ENCODE peak calls at places on chromosomes 7 and 10, in nine cellular contexts. C is Ammon's horn; V is fibroblast of pulmonary artery; G is stimulated activated CD4-positive, alpha-beta T cell treated with anti-CD3 and anti-CD28 coated beads, TNF-alpha, amount 100 ng/mL, for 24 hours; Q is neural crest cell; I is NB4; Y is activated CD4-positive, CD25-positive, alpha-beta regulatory T cell treated with anti-CD3 and anti-CD28 coated beads, Interleukin-2, amount 50 U/mL, for 72 hours; U is naive thymus-derived CD8-positive, alpha-beta T cell; F is M059J. J is an unnamed sample.
A peak's percentile ranks its signal among the peaks of the same experiment; 100 is the strongest.

GRCh38 chr10:99232357-99232999 is 3.2 kb downstream of the HPSE2 start:
- DNase-seq in C (peak; percentile 5), V (no peak), G (no peak), Q (peak; percentile 16), I (peak; percentile 5), Y (no peak), U (no peak), F (peak; percentile 20), J (peak; percentile 15)

GRCh38 chr10:2908851-2909630 is 158.3 kb upstream of the PFKP start:
- DNase-seq in C (no peak), V (no peak), G (peak; percentile 29), Q (no peak), I (peak; percentile 91), Y (no peak), U (no peak), F (no peak), J (no peak)

GRCh38 chr10:29257106-29257783 is 31.6 kb upstream of the LYZL1 start:
- DNase-seq in C (no peak), V (peak; percentile 94), G (no peak), Q (no peak), I (peak; percentile 93), Y (no peak), U (no peak), F (peak; percentile 83), J (no peak)

GRCh38 chr7:151008511-151009323 is 15.6 kb downstream of the ATG9B start:
- DNase-seq in C (no peak), V (peak; percentile 60), G (peak; percentile 85), Q (no peak), I (peak; percentile 82), Y (peak; percentile 87), U (peak; percentile 71), F (no peak), J (peak; percentile 76)

GRCh38 chr10:78450807-78451485 is 417.3 kb downstream of the RPS24 start:
- DNase-seq in C (no peak), V (no peak), G (no peak), Q (no peak), I (no peak), Y (no peak), U (no peak), F (no peak), J (no peak)

GRCh38 chr7:107937514-107937913 is 46.5 kb downstream of the DLD start:
- DNase-seq in C (no peak), V (no peak), G (no peak), Q (no peak), I (no peak), Y (no peak), U (no peak), F (no peak), J (no peak)

GRCh38 chr10:4941540-4942330 is 21.5 kb upstream of the AKR1C1 start:
- DNase-seq in C (no peak), V (peak; percentile 18), G (no peak), Q (no peak), I (no peak), Y (no peak), U (no peak), F (peak; percentile 16), J (no peak)

GRCh38 chr7:99949645-99950228 is 20.3 kb upstream of the GJC3 start:
- DNase-seq in C (no peak), V (peak; percentile 40), G (no peak), Q (no peak), I (peak; percentile 22), Y (no peak), U (no peak), F (no peak), J (peak; percentile 22)

GRCh38 chr7:95781967-95782586 is 9.7 kb downstream of the DYNC1I1 start:
- DNase-seq in C (no peak), V (no peak), G (no peak), Q (no peak), I (no peak), Y (no peak), U (no peak), F (peak; percentile 13), J (no peak)

GRCh38 chr10:5971315-5971832 is 6.0 kb downstream of the IL15RA start:
- DNase-seq in C (no peak), V (peak; percentile 53), G (no peak), Q (no peak), I (peak; percentile 18), Y (no peak), U (no peak), F (peak; percentile 45), J (no peak)

GRCh38 chr7:148142660-148143248 is 447.8 kb upstream of the C7orf33 start:
- DNase-seq in C (peak; percentile 61), V (peak; percentile 68), G (no peak), Q (peak; percentile 25), I (peak; percentile 62), Y (no peak), U (no peak), F (peak; percentile 2), J (peak; percentile 72)

GRCh38 chr10:80484677-80485409 is 30.7 kb downstream of the TSPAN14 start:
- DNase-seq in C (no peak), V (no peak), G (no peak), Q (no peak), I (no peak), Y (no peak), U (no peak), F (no peak), J (no peak)

GRCh38 chr7:21773326-21773725 is 172.4 kb downstream of the CDCA7L start:
- DNase-seq in C (peak; percentile 73), V (no peak), G (no peak), Q (no peak), I (no peak), Y (no peak), U (no peak), F (no peak), J (no peak)

GRCh38 chr7:32519763-32520162 is 24.5 kb downstream of the AVL9 start:
- DNase-seq in C (no peak), V (no peak), G (no peak), Q (no peak), I (no peak), Y (no peak), U (no peak), F (no peak), J (no peak)

GRCh38 chr7:101960323-101960722 is 142.9 kb downstream of the CUX1 start:
- DNase-seq in C (no peak), V (no peak), G (no peak), Q (no peak), I (no peak), Y (no peak), U (no peak), F (no peak), J (no peak)

GRCh38 chr7:106646256-106646655 is 14.7 kb downstream of the CCDC71L start:
- DNase-seq in C (no peak), V (no peak), G (no peak), Q (no peak), I (no peak), Y (no peak), U (no peak), F (no peak), J (no peak)

GRCh38 chr7:83362786-83363185 is 200.1 kb upstream of the PCLO start:
- DNase-seq in C (no peak), V (peak; percentile 8), G (no peak), Q (no peak), I (no peak), Y (no peak), U (no peak), F (no peak), J (no peak)

GRCh38 chr7:146000882-146001281 is 115.7 kb upstream of the CNTNAP2 start:
- DNase-seq in C (no peak), V (no peak), G (no peak), Q (no peak), I (no peak), Y (no peak), U (no peak), F (no peak), J (no peak)

GRCh38 chr7:17830206-17830605 is 110.1 kb downstream of the SNX13 start:
- DNase-seq in C (no peak), V (peak; percentile 75), G (no peak), Q (no peak), I (no peak), Y (no peak), U (no peak), F (no peak), J (no peak)

GRCh38 chr10:69375307-69376151 is 41.2 kb downstream of the TACR2 start:
- DNase-seq in C (peak; percentile 60), V (peak; percentile 62), G (no peak), Q (no peak), I (no peak), Y (no peak), U (no peak), F (no peak), J (peak; percentile 21)

GRCh38 chr7:29193316-29194205 is 1.0 kb upstream of the CHN2 start:
- DNase-seq in C (peak; percentile 16), V (no peak), G (no peak), Q (no peak), I (no peak), Y (no peak), U (no peak), F (no peak), J (peak; percentile 49)